ENCODE peak calls at places on chromosomes 4 and X, in seven cellular contexts. C, X, O, Q, D, S and L are unnamed samples.

GRCh38 chr4:113673450-113673849 is 88.1 kb downstream of the CAMK2D start:
- DNase-seq in S (peak; percentile 5), O (no peak), Q (no peak), C (peak; percentile 41), D (no peak), X (peak; percentile 81), L (no peak)

GRCh38 chr4:70654605-70655011 is 11.7 kb downstream of the JCHAIN start:
- DNase-seq in O (no peak), C (no peak), S (no peak), D (no peak), X (no peak), Q (no peak), L (no peak)

GRCh38 chr4:78923459-78924312 is 15.6 kb downstream of the PAQR3 start:
- DNase-seq in S (no peak), X (peak; percentile 3), Q (no peak), O (no peak), D (no peak), C (no peak), L (no peak)

GRCh38 chrX:123881330-123881729 is 21.5 kb downstream of the XIAP start:
- DNase-seq in C (no peak), D (no peak), O (no peak), S (no peak), Q (no peak), X (no peak), L (no peak)

GRCh38 chr4:67853336-67853735 is 30.5 kb downstream of the TMPRSS11D start:
- DNase-seq in X (no peak), C (no peak), D (no peak), Q (no peak), S (no peak), O (no peak), L (no peak)

GRCh38 chr4:188221090-188221489 is 81.8 kb downstream of the TRIML1 start:
- DNase-seq in X (peak; percentile 56), D (no peak), Q (no peak), S (no peak), C (no peak), O (no peak), L (no peak)

GRCh38 chrX:24025741-24026402 is 1.1 kb downstream of the KLHL15 start:
- DNase-seq in S (no peak), X (peak; percentile 29), C (no peak), O (no peak), D (no peak), Q (no peak), L (no peak)

GRCh38 chr4:103424853-103425252 is 226.7 kb upstream of the CENPE start:
- DNase-seq in S (no peak), C (no peak), X (peak; percentile 95), O (no peak), D (no peak), Q (no peak), L (no peak)

GRCh38 chrX:55709735-55710134 is 7.8 kb upstream of the RRAGB start:
- DNase-seq in Q (no peak), S (no peak), D (no peak), C (no peak), X (peak; percentile 4), O (no peak), L (no peak)

GRCh38 chrX:48045410-48046311 is 25.8 kb downstream of the ZNF630 start:
- DNase-seq in Q (no peak), S (no peak), O (no peak), X (peak; percentile 75), C (no peak), D (no peak), L (no peak)

GRCh38 chr4:161829631-161830030 is 334.2 kb downstream of the FSTL5 start:
- DNase-seq in D (no peak), O (no peak), Q (no peak), C (no peak), X (no peak), S (no peak), L (no peak)

GRCh38 chrX:125628435-125628834 is 308.8 kb downstream of the TEX13C start:
- DNase-seq in Q (no peak), X (no peak), D (no peak), S (no peak), O (no peak), C (no peak), L (no peak)

GRCh38 chrX:22818061-22818460 is 181.7 kb upstream of the DDX53 start:
- DNase-seq in X (peak; percentile 2), S (no peak), C (no peak), D (no peak), O (no peak), Q (no peak), L (no peak)

GRCh38 chr4:68498413-68499007 is 51.2 kb downstream of the TMPRSS11E start:
- DNase-seq in C (peak; percentile 52), S (peak; percentile 45), Q (peak; percentile 37), O (peak; percentile 33), X (peak; percentile 63), D (peak; percentile 69), L (peak; percentile 5)

GRCh38 chrX:11100281-11101035 is 10.7 kb upstream of the HCCS start:
- DNase-seq in D (peak; percentile 12), C (no peak), Q (no peak), O (peak; percentile 34), X (peak; percentile 66), S (no peak), L (peak; percentile 52)

GRCh38 chr4:185997287-185997686 is 71.7 kb upstream of the TLR3 start:
- DNase-seq in S (no peak), X (no peak), O (no peak), D (no peak), Q (no peak), C (no peak), L (no peak)

GRCh38 chr4:143021384-143021783 is 163.3 kb upstream of the USP38 start:
- DNase-seq in Q (no peak), X (no peak), O (no peak), C (no peak), S (peak; percentile 52), D (no peak), L (no peak)

GRCh38 chrX:154372612-154373022 is 1.8 kb downstream of the FLNA start:
- DNase-seq in X (peak; percentile 44), D (no peak), C (no peak), S (peak; percentile 76), Q (no peak), O (no peak), L (peak; percentile 66)

GRCh38 chr4:109574443-109574850 is 14.4 kb downstream of the MCUB start:
- DNase-seq in O (no peak), Q (peak; percentile 34), S (no peak), D (no peak), X (no peak), C (peak; percentile 20), L (no peak)